ENCODE peak calls at places on chromosomes 12 and 14, in five cellular contexts. E, P, T, N and O are unnamed samples.

GRCh38 chr12:47078733-47079364 is 572 bp upstream of the PCED1B start:
- DNase-seq in P (peak; percentile 63), E (peak; percentile 49), T (peak; percentile 48), N (no peak), O (peak; percentile 49)

GRCh38 chr12:48586361-48586760 is 16.5 kb upstream of the LALBA start:
- DNase-seq in P (no peak), E (no peak), N (no peak), T (no peak), O (no peak)

GRCh38 chr12:41724216-41724615 is 420.5 kb downstream of the GXYLT1 start:
- DNase-seq in E (no peak), P (no peak), N (no peak), T (no peak), O (no peak)

GRCh38 chr12:4591180-4591687 is 29.2 kb downstream of the DYRK4 start:
- DNase-seq in N (no peak), T (peak; percentile 31), P (no peak), E (no peak), O (no peak)

GRCh38 chr14:60266021-60266937 is 17.3 kb downstream of the PPM1A start:
- DNase-seq in P (no peak), T (peak; percentile 14), N (no peak), E (peak; percentile 13), O (no peak)

GRCh38 chr12:113271853-113272561 is 50.7 kb downstream of the TPCN1 start:
- DNase-seq in N (no peak), E (no peak), P (no peak), T (peak; percentile 56), O (no peak)

GRCh38 chr12:63440063-63440462 is 228.2 kb downstream of the DPY19L2 start:
- DNase-seq in T (no peak), N (no peak), P (no peak), E (no peak), O (no peak)

GRCh38 chr12:89258240-89258969 is 93.9 kb downstream of the DUSP6 start:
- DNase-seq in E (no peak), T (no peak), P (no peak), N (no peak), O (no peak)

GRCh38 chr12:47818701-47819543 is 781 bp downstream of the HDAC7 start:
- DNase-seq in T (peak; percentile 79), N (no peak), P (peak; percentile 80), E (peak; percentile 53), O (peak; percentile 27)

GRCh38 chr12:51482808-51483532 is 58.3 kb downstream of the SLC4A8 start:
- DNase-seq in N (no peak), E (peak; percentile 37), T (no peak), P (peak; percentile 46), O (no peak)

GRCh38 chr14:50964683-50965390 is 20.6 kb upstream of the PYGL start:
- DNase-seq in T (peak; percentile 32), N (no peak), P (no peak), E (no peak), O (no peak)

GRCh38 chr12:124608451-124608870 is 41.0 kb upstream of the NCOR2 start:
- DNase-seq in T (peak; percentile 36), N (no peak), E (no peak), P (no peak), O (no peak)

GRCh38 chr14:86942939-86943338 is 1050.0 kb downstream of the GALC start:
- DNase-seq in N (no peak), E (no peak), P (no peak), T (no peak), O (no peak)

GRCh38 chr14:54808326-54809161 is 94.1 kb downstream of the GCH1 start:
- DNase-seq in P (no peak), T (no peak), N (no peak), E (no peak), O (no peak)

GRCh38 chr14:75134644-75135043 is 7.8 kb upstream of the NEK9 start:
- DNase-seq in T (no peak), N (no peak), E (no peak), P (no peak), O (no peak)

GRCh38 chr12:51984657-51985056 is 22.1 kb upstream of the TAMALIN start:
- DNase-seq in N (no peak), T (no peak), E (no peak), P (no peak), O (no peak)

GRCh38 chr12:42023733-42024494 is 120.8 kb downstream of the GXYLT1 start:
- DNase-seq in N (peak; percentile 65), T (peak; percentile 65), P (peak; percentile 81), E (peak; percentile 58), O (peak; percentile 59)

GRCh38 chr14:103169954-103170353 is 46.7 kb downstream of the TNFAIP2 start:
- DNase-seq in E (no peak), T (no peak), N (no peak), P (no peak), O (no peak)

GRCh38 chr14:24911324-24912095 is 138.4 kb downstream of the STXBP6 start:
- DNase-seq in E (no peak), P (no peak), N (no peak), T (no peak), O (no peak)

GRCh38 chr14:60724080-60724618 is at the start of gene SIX4:
- DNase-seq in N (no peak), T (peak; percentile 37), E (no peak), P (peak; percentile 39), O (no peak)

GRCh38 chr12:13165578-13166120 is 30.9 kb upstream of the EMP1 start:
- DNase-seq in E (peak; percentile 41), T (peak; percentile 60), P (peak; percentile 80), N (peak; percentile 33), O (peak; percentile 25)

GRCh38 chr12:102851246-102851645 is 65.8 kb downstream of the PAH start:
- DNase-seq in P (no peak), E (no peak), N (no peak), T (no peak), O (no peak)

GRCh38 chr12:14650791-14651190 is 45.6 kb downstream of the GUCY2C start:
- DNase-seq in N (no peak), P (no peak), E (no peak), T (no peak), O (no peak)

GRCh38 chr14:99077076-99077843 is 194.7 kb downstream of the BCL11B start:
- DNase-seq in E (no peak), N (no peak), P (no peak), T (no peak), O (no peak)

GRCh38 chr12:111437816-111438454 is 32.2 kb downstream of the SH2B3 start:
- DNase-seq in P (no peak), T (peak; percentile 40), N (no peak), E (no peak), O (no peak)

GRCh38 chr14:104889374-104889755 is 24.3 kb downstream of the CEP170B start:
- DNase-seq in P (no peak), T (no peak), E (no peak), N (no peak), O (no peak)

GRCh38 chr14:82113710-82114109 is 580.1 kb upstream of the SEL1L start:
- DNase-seq in T (no peak), N (no peak), P (no peak), E (no peak), O (no peak)

GRCh38 chr14:97655169-97655948 is 858.2 kb downstream of the VRK1 start:
- DNase-seq in E (no peak), P (no peak), T (no peak), N (no peak), O (no peak)

GRCh38 chr14:37623552-37623951 is 28.1 kb downstream of the TTC6 start:
- DNase-seq in N (no peak), P (no peak), T (no peak), E (no peak), O (no peak)

GRCh38 chr12:54371328-54372112 is 7.2 kb upstream of the GPR84 start:
- DNase-seq in T (peak; percentile 38), P (no peak), E (no peak), N (no peak), O (no peak)

GRCh38 chr12:25187781-25188180 is 7.2 kb downstream of the DNAI7 start:
- DNase-seq in N (no peak), P (no peak), T (no peak), E (no peak), O (no peak)

GRCh38 chr12:8011331-8011730 is 21.2 kb upstream of the FOXJ2 start:
- DNase-seq in N (no peak), P (no peak), E (no peak), T (no peak), O (no peak)

GRCh38 chr14:53380041-53380440 is 226.9 kb upstream of the DDHD1 start:
- DNase-seq in N (no peak), P (no peak), T (no peak), E (no peak), O (no peak)

GRCh38 chr14:64806202-64806861 is 73.4 kb downstream of the SPTB start:
- DNase-seq in T (no peak), E (no peak), N (no peak), P (no peak), O (no peak)

GRCh38 chr12:67590122-67590795 is 58.3 kb upstream of the DYRK2 start:
- DNase-seq in T (peak; percentile 13), P (no peak), N (no peak), E (peak; percentile 68), O (peak; percentile 15)